ENCODE peak calls at places on chromosomes 11 and 22, in six cellular contexts. U, E, T, N, C and X are unnamed samples.
A peak's percentile ranks its signal among the peaks of the same experiment; 100 is the strongest.

GRCh38 chr22:19719055-19719482 is 4.3 kb upstream of the GP1BB start:
- DNase-seq in U (no peak), E (no peak), T (no peak), N (no peak), C (no peak), X (no peak)

GRCh38 chr11:2445107-2445947 is 519 bp downstream of the KCNQ1 start:
- DNase-seq in U (peak; percentile 36), E (no peak), T (no peak), N (no peak), C (peak; percentile 67), X (peak; percentile 58)

GRCh38 chr11:76628408-76628947 is 42.1 kb downstream of the LRRC32 start:
- DNase-seq in U (no peak), E (no peak), T (no peak), N (no peak), C (peak; percentile 28), X (no peak)

GRCh38 chr11:130636672-130637463 is 188.4 kb downstream of the ADAMTS15 start:
- DNase-seq in U (no peak), E (no peak), T (peak; percentile 96), N (no peak), C (no peak), X (no peak)

GRCh38 chr11:133164986-133165385 is 367.3 kb downstream of the OPCML start:
- DNase-seq in U (peak; percentile 24), E (no peak), T (no peak), N (no peak), C (no peak), X (no peak)

GRCh38 chr11:26930518-26931247 is 63.2 kb upstream of the FIBIN start:
- DNase-seq in U (no peak), E (no peak), T (no peak), N (no peak), C (no peak), X (no peak)

GRCh38 chr11:126482586-126483108 is 127.2 kb downstream of the ST3GAL4 start:
- DNase-seq in U (no peak), E (no peak), T (no peak), N (no peak), C (peak; percentile 18), X (no peak)

GRCh38 chr11:132119573-132119972 is 749.2 kb downstream of the NTM start:
- DNase-seq in U (no peak), E (no peak), T (no peak), N (no peak), C (no peak), X (no peak)

GRCh38 chr11:73382183-73382582 is 6.0 kb downstream of the RELT start:
- DNase-seq in U (no peak), E (no peak), T (no peak), N (no peak), C (no peak), X (no peak)

GRCh38 chr11:94835571-94835970 is 67.4 kb downstream of the AMOTL1 start:
- DNase-seq in U (no peak), E (no peak), T (no peak), N (no peak), C (no peak), X (no peak)

GRCh38 chr22:33832558-33833151 is 87.6 kb downstream of the LARGE1 start:
- DNase-seq in U (no peak), E (no peak), T (no peak), N (no peak), C (no peak), X (no peak)

GRCh38 chr11:1623716-1624115 is 1.8 kb upstream of the KRTAP5-4 start:
- DNase-seq in U (no peak), E (no peak), T (no peak), N (no peak), C (peak; percentile 34), X (no peak)

GRCh38 chr22:31106001-31106571 is 1.3 kb downstream of the SELENOM start:
- DNase-seq in U (no peak), E (no peak), T (peak; percentile 32), N (no peak), C (peak; percentile 55), X (no peak)

GRCh38 chr22:50076646-50077624 is 8.3 kb downstream of the MLC1 start:
- DNase-seq in U (no peak), E (no peak), T (no peak), N (no peak), C (no peak), X (no peak)

GRCh38 chr11:125202362-125202880 is 37.9 kb downstream of the PKNOX2 start:
- DNase-seq in U (peak; percentile 41), E (no peak), T (no peak), N (no peak), C (no peak), X (no peak)

GRCh38 chr22:36461665-36462474 is 19.6 kb downstream of the TXN2 start:
- DNase-seq in U (no peak), E (no peak), T (peak; percentile 99), N (no peak), C (no peak), X (no peak)

GRCh38 chr11:3986301-3986700 is 108.3 kb upstream of the RRM1 start:
- DNase-seq in U (no peak), E (no peak), T (no peak), N (no peak), C (no peak), X (no peak)

GRCh38 chr22:26847046-26847445 is 189.7 kb downstream of the MIAT start:
- DNase-seq in U (no peak), E (no peak), T (no peak), N (no peak), C (no peak), X (peak; percentile 24)

GRCh38 chr11:64447717-64448598 is 89.0 kb downstream of the RPS6KA4 start:
- DNase-seq in U (no peak), E (no peak), T (no peak), N (no peak), C (no peak), X (no peak)

GRCh38 chr11:64451856-64452255 is 92.9 kb downstream of the RPS6KA4 start:
- DNase-seq in U (no peak), E (no peak), T (no peak), N (no peak), C (no peak), X (no peak)

GRCh38 chr11:64449381-64450167 is 90.6 kb downstream of the RPS6KA4 start:
- DNase-seq in U (peak; percentile 89), E (peak; percentile 47), T (peak; percentile 70), N (no peak), C (peak; percentile 65), X (no peak)

GRCh38 chr11:64450168-64450560 is 91.2 kb downstream of the RPS6KA4 start:
- DNase-seq in U (no peak), E (no peak), T (no peak), N (no peak), C (no peak), X (no peak)

DNA sequence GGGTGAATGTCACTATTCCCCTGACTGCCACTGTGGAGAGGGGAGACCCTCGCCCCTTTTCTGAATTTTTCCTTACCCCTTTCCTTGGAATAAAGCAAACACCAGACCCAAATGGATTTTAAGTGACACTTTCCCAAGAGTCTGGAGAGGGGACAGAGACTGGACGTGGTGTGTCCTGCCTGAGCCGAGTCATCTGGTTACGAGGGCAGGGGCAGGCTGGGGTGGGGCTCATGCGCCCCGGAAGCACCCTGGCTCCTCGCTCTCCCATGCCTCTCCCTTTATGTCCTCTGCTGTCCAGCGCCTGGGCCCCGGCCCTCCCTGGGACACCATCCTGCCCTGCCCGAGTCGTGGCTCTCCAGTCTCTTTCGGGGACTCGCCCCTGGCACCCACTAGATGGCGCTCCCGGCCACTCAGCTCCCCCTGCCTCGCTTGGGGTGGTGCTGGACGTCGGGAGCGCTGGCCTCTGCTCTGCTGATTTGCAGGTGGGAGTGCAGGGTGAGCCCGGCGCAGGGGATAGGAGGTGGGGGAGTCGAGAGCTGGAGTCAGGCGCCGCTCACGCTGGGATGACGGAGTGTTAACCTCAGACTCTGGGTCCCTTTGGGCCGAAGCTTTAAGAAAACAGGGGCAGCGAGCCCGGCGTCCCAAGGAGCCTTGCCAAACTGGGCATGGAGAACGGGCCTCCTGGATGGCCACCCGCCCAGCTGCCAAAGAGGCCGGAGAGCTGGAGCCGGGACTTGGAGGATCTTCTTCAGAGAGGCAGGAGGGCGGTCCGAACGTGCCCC is 89.8 kb downstream of the RPS6KA4 start:
- DNase-seq in U (peak; percentile 94), E (peak; percentile 52), T (peak; percentile 60), N (peak; percentile 19), C (peak; percentile 84), X (peak; percentile 82)
- H3K27me3 ChIP-seq in U (peaks cover 35% of the 10 kb centered on the region), E (peaks cover 8% of the 10 kb centered on the region), T (peaks cover 29% of the 10 kb centered on the region), N (no peaks in the 10 kb centered on the region), C (no peaks in the 10 kb centered on the region), X (peaks cover 12% of the 10 kb centered on the region)

DNA sequence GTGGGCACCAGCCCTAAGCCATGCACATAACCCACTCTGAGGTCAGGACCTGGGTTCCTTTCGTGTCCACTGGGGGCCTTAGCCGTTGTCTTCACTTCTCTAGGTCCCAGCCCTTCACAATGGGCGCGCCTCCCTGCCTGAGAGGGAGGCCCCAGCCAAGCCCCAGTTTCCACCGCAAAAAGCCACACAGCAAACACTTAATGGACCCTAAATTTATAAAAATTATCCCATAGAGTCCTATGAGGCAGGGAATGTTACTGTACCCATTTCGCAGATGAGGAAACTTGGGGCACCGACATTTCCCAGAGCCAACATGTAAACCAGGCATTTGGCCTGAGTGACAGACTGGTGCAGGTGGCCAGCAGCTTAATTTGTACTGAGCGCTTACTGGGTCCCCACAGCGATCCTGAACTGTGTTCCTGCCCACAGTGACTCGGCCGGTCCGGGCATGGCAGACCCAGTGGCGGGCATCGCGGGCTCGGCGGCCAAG is 1.3 kb downstream of the GAS2L1 start:
- DNase-seq in U (peak; percentile 21), E (no peak), T (no peak), N (no peak), C (no peak), X (no peak)
- H3K27me3 ChIP-seq in U (peaks cover 21% of the 10 kb centered on the region), E (peaks cover under 1% of the 10 kb centered on the region), T (no peaks in the 10 kb centered on the region), N (no peaks in the 10 kb centered on the region), C (no peaks in the 10 kb centered on the region), X (no peaks in the 10 kb centered on the region)

DNA sequence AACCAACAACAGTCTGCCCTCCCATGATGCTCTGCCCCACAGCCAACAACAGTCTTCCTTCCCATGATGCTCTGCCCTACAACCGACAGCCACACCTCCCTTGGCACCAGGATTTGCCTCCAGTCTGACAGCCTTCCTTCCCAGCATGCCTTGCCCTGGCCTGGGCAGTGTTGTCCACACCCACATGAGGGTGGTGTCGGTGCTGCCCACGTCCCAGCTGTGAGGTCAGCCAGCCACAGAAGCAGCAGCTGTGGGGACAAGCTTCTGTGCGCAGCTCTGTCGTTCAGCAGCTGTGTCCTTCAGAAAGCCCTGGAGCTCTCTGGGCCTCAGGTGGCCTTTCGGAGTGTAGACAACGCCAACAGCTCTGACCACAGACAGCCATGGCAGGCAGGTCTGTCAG is 1378.9 kb downstream of the BRD1 start:
- DNase-seq in U (no peak), E (no peak), T (no peak), N (no peak), C (no peak), X (peak; percentile 18)
- H3K27me3 ChIP-seq in U (no peaks in the 10 kb centered on the region), E (no peaks in the 10 kb centered on the region), T (peaks cover 98% of the 10 kb centered on the region), N (no peaks in the 10 kb centered on the region), C (no peaks in the 10 kb centered on the region), X (peaks cover 21% of the 10 kb centered on the region)

GRCh38 chr11:45178890-45179663 is 32.6 kb downstream of the PRDM11 start:
- DNase-seq in U (no peak), E (no peak), T (peak; percentile 43), N (no peak), C (no peak), X (no peak)

GRCh38 chr11:45179686-45180085 is 33.2 kb downstream of the PRDM11 start:
- DNase-seq in U (no peak), E (no peak), T (no peak), N (no peak), C (no peak), X (no peak)

GRCh38 chr11:45180158-45180887 is 33.9 kb downstream of the PRDM11 start:
- DNase-seq in U (peak; percentile 81), E (no peak), T (peak; percentile 63), N (no peak), C (peak; percentile 81), X (no peak)

GRCh38 chr11:45176996-45177395 is 30.6 kb downstream of the PRDM11 start:
- DNase-seq in U (no peak), E (no peak), T (no peak), N (no peak), C (no peak), X (no peak)

GRCh38 chr11:45178223-45178622 is 31.8 kb downstream of the PRDM11 start:
- DNase-seq in U (no peak), E (no peak), T (no peak), N (no peak), C (no peak), X (no peak)
- H3K27me3 ChIP-seq in U (peaks cover 15% of the 10 kb centered on the region), E (peaks cover 11% of the 10 kb centered on the region), T (no peaks in the 10 kb centered on the region), N (no peaks in the 10 kb centered on the region), C (no peaks in the 10 kb centered on the region), X (no peaks in the 10 kb centered on the region)